ENCODE peak calls at places on chromosomes 3 and 15, in five cellular contexts. L is IMR-90, W is astrocyte of the spinal cord, R is ovary, B is progenitor cell of endocrine pancreas. T is an unnamed sample.

GRCh38 chr3:124890573-124891190 is 3.5 kb upstream of the ITGB5 start:
- DNase-seq in L (no peak), W (no peak), R (no peak), B (no peak), T (no peak)

GRCh38 chr3:181941250-181941649 is 229.5 kb downstream of the SOX2 start:
- DNase-seq in L (no peak), W (no peak), R (no peak), B (no peak), T (no peak)

GRCh38 chr15:84949845-84950569 is 31.6 kb upstream of the PDE8A start:
- DNase-seq in L (no peak), W (no peak), R (no peak), B (no peak), T (no peak)

GRCh38 chr3:121545049-121545563 is 682 bp downstream of the POLQ start:
- DNase-seq in L (no peak), W (peak; percentile 8), R (no peak), B (no peak), T (no peak)

GRCh38 chr3:57158316-57158715 is 6.8 kb downstream of the IL17RD start:
- DNase-seq in L (no peak), W (no peak), R (no peak), B (no peak), T (no peak)

GRCh38 chr3:188198760-188199327 is 44.9 kb downstream of the LPP start:
- DNase-seq in L (no peak), W (no peak), R (no peak), B (no peak), T (no peak)

GRCh38 chr3:142210144-142210543 is 15.2 kb downstream of the GK5 start:
- DNase-seq in L (no peak), W (no peak), R (peak; percentile 39), B (no peak), T (no peak)

GRCh38 chr15:58247803-58248503 is 109.8 kb downstream of the AQP9 start:
- DNase-seq in L (peak; percentile 25), W (no peak), R (no peak), B (no peak), T (peak; percentile 26)

GRCh38 chr3:119195911-119196310 is 22.5 kb downstream of the UPK1B start:
- DNase-seq in L (peak; percentile 61), W (no peak), R (no peak), B (no peak), T (no peak)

GRCh38 chr3:171121801-171122200 is 95.3 kb upstream of the SLC2A2 start:
- DNase-seq in L (no peak), W (no peak), R (no peak), B (no peak), T (no peak)

GRCh38 chr15:33145447-33145846 is 49.1 kb downstream of the FMN1 start:
- DNase-seq in L (no peak), W (no peak), R (no peak), B (no peak), T (no peak)

GRCh38 chr15:35912196-35912595 is 366.2 kb upstream of the DPH6 start:
- DNase-seq in L (peak; percentile 13), W (peak; percentile 2), R (no peak), B (no peak), T (no peak)

GRCh38 chr3:9806688-9807589 is 3.1 kb upstream of the TTLL3 start:
- DNase-seq in L (no peak), W (no peak), R (no peak), B (no peak), T (no peak)

GRCh38 chr15:98715401-98715800 is 67.1 kb downstream of the IGF1R start:
- DNase-seq in L (no peak), W (no peak), R (no peak), B (no peak), T (no peak)

GRCh38 chr3:122074621-122075265 is 19.6 kb downstream of the CD86 start:
- DNase-seq in L (no peak), W (no peak), R (no peak), B (no peak), T (no peak)

GRCh38 chr3:62366093-62366419 is 7.3 kb downstream of the FEZF2 start:
- DNase-seq in L (no peak), W (no peak), R (no peak), B (no peak), T (no peak)

GRCh38 chr3:41318520-41318919 is 119.2 kb downstream of the CTNNB1 start:
- DNase-seq in L (peak; percentile 24), W (peak; percentile 24), R (no peak), B (no peak), T (no peak)

GRCh38 chr3:107392549-107393165 is 15.4 kb downstream of the CCDC54 start:
- DNase-seq in L (peak; percentile 66), W (peak; percentile 54), R (no peak), B (no peak), T (no peak)

GRCh38 chr3:111738790-111739189 is 120.3 kb upstream of the PHLDB2 start:
- DNase-seq in L (no peak), W (no peak), R (no peak), B (no peak), T (no peak)

GRCh38 chr3:188006726-188007393 is 147.1 kb upstream of the LPP start:
- DNase-seq in L (no peak), W (no peak), R (no peak), B (no peak), T (no peak)

GRCh38 chr3:119600732-119601131 is 3.0 kb downstream of the PLA1A start:
- DNase-seq in L (no peak), W (no peak), R (no peak), B (no peak), T (no peak)

GRCh38 chr3:99620077-99620476 is 18.3 kb upstream of the COL8A1 start:
- DNase-seq in L (no peak), W (no peak), R (no peak), B (no peak), T (no peak)

GRCh38 chr3:25589783-25590258 is 74.9 kb downstream of the TOP2B start:
- DNase-seq in L (no peak), W (peak; percentile 41), R (no peak), B (no peak), T (no peak)
- TF ChIP-seq CTCF in L (no peak), W (no peak), R (no peak), B (no peak), T (no peak)

GRCh38 chr15:80695099-80695910 is at the start of gene ABHD17C:
- DNase-seq in L (peak; percentile 53), W (peak; percentile 58), R (peak; percentile 41), B (peak; percentile 36), T (peak; percentile 37)

GRCh38 chr15:80694624-80695098 is 449 bp upstream of the ABHD17C start:
- DNase-seq in L (peak; percentile 33), W (no peak), R (peak; percentile 19), B (peak; percentile 20), T (peak; percentile 23)

GRCh38 chr15:80693682-80694623 is 1.2 kb upstream of the ABHD17C start:
- DNase-seq in L (peak; percentile 39), W (peak; percentile 36), R (no peak), B (no peak), T (no peak)

GRCh38 chr15:80697316-80697715 is 2.2 kb downstream of the ABHD17C start:
- DNase-seq in L (no peak), W (no peak), R (no peak), B (no peak), T (no peak)

DNA sequence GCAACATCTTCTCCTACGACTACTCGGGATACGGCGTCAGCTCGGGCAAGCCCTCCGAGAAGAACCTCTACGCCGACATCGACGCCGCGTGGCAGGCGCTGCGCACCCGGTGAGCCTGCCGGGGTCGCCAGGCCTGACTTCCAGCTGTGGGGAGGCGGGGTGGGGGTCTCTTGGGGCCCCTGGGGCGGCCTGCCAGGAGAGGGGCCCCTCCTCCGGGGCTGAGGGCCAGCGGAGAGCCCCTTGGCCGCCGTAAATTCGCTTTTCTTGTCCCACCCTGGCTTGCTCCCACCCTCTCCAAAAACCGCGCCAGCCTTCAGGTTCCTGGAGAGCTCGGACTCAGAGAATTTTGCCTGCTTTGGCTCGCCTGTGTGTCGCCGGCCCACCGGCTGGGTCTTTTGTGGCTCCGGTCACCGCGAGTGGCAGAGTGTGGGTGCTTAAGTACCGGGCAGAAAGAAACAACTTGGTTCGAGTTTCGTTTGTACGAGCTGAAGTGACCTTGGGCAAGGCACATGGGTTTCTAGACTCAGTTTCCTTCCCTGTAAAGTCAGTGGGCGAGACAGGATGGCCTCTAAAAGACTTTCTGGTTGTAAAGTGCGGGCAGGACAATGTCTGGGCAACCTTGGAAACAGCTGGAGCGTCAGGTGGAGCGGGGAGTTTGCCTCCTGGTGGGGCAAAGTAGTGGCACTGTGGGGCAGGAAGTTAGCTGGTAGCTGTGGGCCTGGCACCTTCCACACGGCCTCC is 971 bp downstream of the ABHD17C start:
- DNase-seq in L (no peak), W (peak; percentile 17), R (peak; percentile 8), B (no peak), T (no peak)
- TF ChIP-seq CTCF in L (peak; percentile 29), W (peak; percentile 34), R (no peak), B (peak; percentile 18), T (peak; percentile 10)

DNA sequence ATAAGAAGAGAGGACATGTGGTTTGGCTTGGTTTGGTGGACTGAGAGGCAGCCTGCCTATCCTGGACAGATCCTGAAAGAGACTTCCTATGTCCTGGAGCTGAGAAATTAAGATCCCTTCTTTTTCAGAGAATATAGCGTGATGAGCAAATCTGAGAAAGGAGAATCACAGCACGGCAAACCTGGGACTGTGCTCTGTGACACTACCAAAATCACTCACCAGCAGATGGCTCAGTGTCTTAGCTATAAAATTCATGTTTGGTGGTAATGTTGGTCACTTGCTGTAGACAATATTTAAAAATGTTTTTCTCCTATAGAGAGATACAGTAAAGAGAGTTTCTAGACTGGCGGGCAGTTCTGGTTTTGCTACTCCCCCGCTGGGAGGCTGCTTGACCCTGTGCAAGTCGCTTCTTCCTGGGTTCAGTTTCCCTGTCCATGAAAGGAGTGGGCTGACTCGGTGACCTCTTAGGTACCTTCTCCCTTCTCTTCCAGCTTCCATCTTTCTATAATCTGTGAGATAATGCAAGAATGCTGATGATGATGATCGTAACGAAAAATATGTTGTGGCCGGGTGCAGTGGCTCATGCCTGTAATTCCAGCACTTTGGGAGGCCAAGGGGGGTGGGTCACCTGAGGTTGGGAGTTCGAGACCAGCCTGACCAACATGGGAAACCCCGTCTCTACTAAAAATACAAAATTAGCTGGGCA is 7.6 kb upstream of the HES1 start:
- DNase-seq in L (no peak), W (no peak), R (no peak), B (no peak), T (no peak)
- TF ChIP-seq CTCF in L (no peak), W (no peak), R (no peak), B (no peak), T (no peak)

DNA sequence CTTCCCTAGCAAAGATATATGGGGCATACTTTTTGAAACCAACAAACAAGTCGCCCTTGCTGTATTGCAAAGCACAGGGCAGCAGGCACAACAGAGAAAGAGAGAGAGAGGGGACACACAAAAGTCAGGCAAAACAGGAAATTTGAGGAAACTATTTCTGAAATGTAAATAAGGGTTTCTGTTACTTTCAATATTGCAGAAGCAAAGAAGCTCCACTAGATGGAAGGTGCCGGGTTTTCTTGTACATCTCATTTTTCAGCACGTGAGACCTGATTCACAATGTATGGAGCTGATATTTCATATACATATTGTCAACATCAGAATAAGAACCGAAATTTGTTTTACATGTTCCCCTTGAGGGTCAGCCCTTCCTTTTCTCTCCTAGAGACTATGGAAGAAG is 127.4 kb downstream of the FOXP1 start:
- DNase-seq in L (peak; percentile 31), W (no peak), R (no peak), B (no peak), T (no peak)
- TF ChIP-seq CTCF in L (no peak), W (no peak), R (no peak), B (no peak), T (no peak)

GRCh38 chr3:128950223-128950938 is 43.5 kb downstream of the CFAP92 start:
- DNase-seq in L (peak; percentile 38), W (peak; percentile 31), R (no peak), B (no peak), T (no peak)
- TF ChIP-seq CTCF in L (peak; percentile 44), W (peak; percentile 38), R (no peak), B (peak; percentile 38), T (no peak)

T was measured in natural killer cell.